ENCODE peak calls at places on chromosome 5, in nine cellular contexts. E is OCI-LY7; M is endothelial cell; S is posterior vena cava; C is HT1080; K is AG09309; N is hypothalamus; U is uterus; R is CD8-positive, alpha-beta memory T cell. X is an unnamed sample.
A peak's percentile ranks its signal among the peaks of the same experiment; 100 is the strongest.

GRCh38 chr5:81213070-81213469 is 20.1 kb upstream of the CKMT2 start:
- DNase-seq in N (no peak), E (no peak), R (no peak), U (no peak), K (no peak), S (no peak), M (no peak), C (no peak), X (no peak)

GRCh38 chr5:1732238-1732880 is 67.3 kb downstream of the MRPL36 start:
- DNase-seq in C (no peak), S (peak; percentile 50), R (peak; percentile 37), U (no peak), K (no peak), E (no peak), M (peak; percentile 2), N (no peak), X (no peak)

GRCh38 chr5:180366303-180366702 is 13.2 kb upstream of the GFPT2 start:
- DNase-seq in S (no peak), R (no peak), E (no peak), U (no peak), M (no peak), N (peak; percentile 22), C (no peak), K (peak; percentile 21), X (no peak)

GRCh38 chr5:852431-853401 is 1.9 kb upstream of the ZDHHC11 start:
- DNase-seq in C (no peak), R (peak; percentile 26), M (no peak), N (no peak), K (no peak), S (peak; percentile 66), U (peak; percentile 4), E (no peak), X (no peak)

GRCh38 chr5:122078116-122078865 is at the start of gene LOX:
- DNase-seq in M (peak; percentile 37), S (peak; percentile 95), E (no peak), U (peak; percentile 85), K (peak; percentile 96), R (no peak), N (no peak), C (peak; percentile 88), X (no peak)

GRCh38 chr5:122310886-122311285 is 1.2 kb upstream of the SNCAIP start:
- DNase-seq in U (peak; percentile 26), R (no peak), N (no peak), K (no peak), M (no peak), S (peak; percentile 67), E (no peak), C (no peak), X (no peak)

GRCh38 chr5:107476783-107477182 is 194.0 kb downstream of the EFNA5 start:
- DNase-seq in N (no peak), C (peak; percentile 58), E (peak; percentile 71), S (no peak), U (no peak), K (no peak), R (peak; percentile 76), M (peak; percentile 10), X (no peak)

GRCh38 chr5:30994926-30995325 is 198.6 kb upstream of the CDH6 start:
- DNase-seq in S (no peak), E (no peak), U (no peak), N (no peak), M (no peak), K (no peak), R (no peak), C (no peak), X (no peak)

GRCh38 chr5:150912312-150912814 is 7.6 kb upstream of the ZNF300 start:
- DNase-seq in K (no peak), S (no peak), M (no peak), N (no peak), R (no peak), E (no peak), C (no peak), U (no peak), X (no peak)

GRCh38 chr5:41156739-41157138 is 56.6 kb downstream of the C6 start:
- DNase-seq in K (no peak), E (no peak), S (no peak), C (no peak), U (no peak), M (no peak), N (no peak), R (no peak), X (no peak)

GRCh38 chr5:139012170-139012569 is 137.0 kb upstream of the LRRTM2 start:
- DNase-seq in U (no peak), C (no peak), K (no peak), E (no peak), S (no peak), R (no peak), M (no peak), N (no peak), X (no peak)

GRCh38 chr5:135341021-135341666 is 57.9 kb downstream of the MACROH2A1 start:
- DNase-seq in N (no peak), E (no peak), R (no peak), M (no peak), C (no peak), K (no peak), S (no peak), U (no peak), X (no peak)

GRCh38 chr5:113678924-113679575 is 165.6 kb downstream of the YTHDC2 start:
- DNase-seq in U (no peak), S (no peak), E (peak; percentile 46), M (peak; percentile 62), K (no peak), N (no peak), R (no peak), C (peak; percentile 40), X (no peak)

GRCh38 chr5:885529-885928 is 7.1 kb downstream of the BRD9 start:
- DNase-seq in K (no peak), R (no peak), E (no peak), N (no peak), U (no peak), C (no peak), S (peak; percentile 64), M (no peak), X (no peak)

GRCh38 chr5:72328172-72328571 is 8.0 kb downstream of the PTCD2 start:
- DNase-seq in E (no peak), S (no peak), M (no peak), C (peak; percentile 79), K (peak; percentile 25), N (peak; percentile 6), U (no peak), R (no peak), X (no peak)

GRCh38 chr5:53934126-53934856 is 373.9 kb downstream of the NDUFS4 start:
- DNase-seq in U (no peak), M (no peak), S (no peak), E (no peak), C (no peak), R (no peak), K (peak; percentile 51), N (no peak), X (no peak)

GRCh38 chr5:7017004-7017770 is 304.0 kb downstream of the TENT4A start:
- DNase-seq in K (no peak), R (no peak), N (no peak), S (no peak), E (no peak), U (no peak), C (no peak), M (no peak), X (no peak)

GRCh38 chr5:134590992-134591659 is 41.5 kb downstream of the SAR1B start:
- DNase-seq in S (no peak), R (no peak), C (peak; percentile 37), U (no peak), K (no peak), E (no peak), M (no peak), N (no peak), X (no peak)

GRCh38 chr5:29238115-29238514 is 1955.4 kb upstream of the CDH6 start:
- DNase-seq in U (no peak), N (no peak), E (no peak), K (no peak), R (no peak), C (no peak), M (no peak), S (no peak), X (no peak)

GRCh38 chr5:84393969-84394368 is 9.3 kb upstream of the EDIL3 start:
- DNase-seq in C (peak; percentile 91), S (no peak), N (no peak), K (peak; percentile 49), E (no peak), U (no peak), R (no peak), M (no peak), X (no peak)

GRCh38 chr5:65925601-65926275 is 637 bp upstream of the ERBIN start:
- DNase-seq in U (peak; percentile 77), C (peak; percentile 62), R (peak; percentile 86), M (peak; percentile 82), N (peak; percentile 79), S (peak; percentile 91), E (peak; percentile 92), K (peak; percentile 60), X (peak; percentile 87)

GRCh38 chr5:133298447-133298846 is 246.6 kb downstream of the HSPA4 start:
- DNase-seq in M (no peak), S (no peak), C (no peak), K (no peak), R (no peak), U (no peak), N (no peak), E (peak; percentile 6), X (no peak)

GRCh38 chr5:143003328-143003636 is 233.1 kb downstream of the ARHGAP26 start:
- DNase-seq in U (no peak), K (no peak), R (no peak), C (no peak), M (no peak), S (no peak), N (no peak), E (no peak), X (no peak)

GRCh38 chr5:61048534-61048933 is 103.5 kb downstream of the NDUFAF2 start:
- DNase-seq in K (no peak), C (peak; percentile 92), N (no peak), S (no peak), E (no peak), R (no peak), U (no peak), M (no peak), X (no peak)

GRCh38 chr5:342501-343460 is 21.3 kb downstream of the AHRR start:
- DNase-seq in N (no peak), S (no peak), E (no peak), K (no peak), U (no peak), M (no peak), C (no peak), R (no peak), X (no peak)

GRCh38 chr5:150021491-150022162 is 21.1 kb downstream of the HMGXB3 start:
- DNase-seq in S (no peak), E (no peak), C (peak; percentile 91), N (no peak), U (peak; percentile 36), K (no peak), R (no peak), M (no peak), X (no peak)

GRCh38 chr5:39073759-39074008 is 515 bp downstream of the RICTOR start:
- DNase-seq in R (no peak), E (no peak), C (no peak), M (peak; percentile 57), K (no peak), N (no peak), U (peak; percentile 28), S (no peak), X (no peak)

GRCh38 chr5:5716665-5717064 is 294.2 kb downstream of the ICE1 start:
- DNase-seq in C (peak; percentile 54), R (no peak), N (no peak), M (no peak), S (no peak), U (no peak), E (no peak), K (no peak), X (no peak)

GRCh38 chr5:61941637-61942036 is 364.4 kb upstream of the KIF2A start:
- DNase-seq in K (no peak), C (no peak), M (no peak), N (no peak), R (no peak), U (no peak), E (no peak), S (no peak), X (no peak)

GRCh38 chr5:177557041-177557647 is 2.8 kb upstream of the FAM193B start:
- DNase-seq in S (no peak), U (no peak), E (no peak), K (no peak), N (no peak), R (no peak), C (peak; percentile 43), M (no peak), X (no peak)

GRCh38 chr5:72468606-72469005 is 38.6 kb downstream of the ZNF366 start:
- DNase-seq in S (no peak), E (no peak), M (no peak), C (no peak), N (no peak), U (no peak), K (no peak), R (no peak), X (no peak)